ENCODE peak calls at places on chromosomes 1 and 21, in nine cellular contexts. T, S, K, J, Q, R, V, I and A are unnamed samples.

GRCh38 chr21:45880097-45881068 is 101.2 kb upstream of the COL6A1 start:
- DNase-seq in T (peak; percentile 90), S (peak; percentile 66), K (peak; percentile 91), J (peak; percentile 27), Q (peak; percentile 68), R (peak; percentile 65), V (peak; percentile 45), I (no peak), A (peak; percentile 84)

GRCh38 chr1:22551591-22552370 is 11.5 kb upstream of the EPHA8 start:
- DNase-seq in T (no peak), S (no peak), K (no peak), J (no peak), Q (no peak), R (no peak), V (no peak), I (no peak), A (no peak)

GRCh38 chr1:59565611-59566410 is 248.9 kb upstream of the HOOK1 start:
- DNase-seq in T (no peak), S (peak; percentile 38), K (no peak), J (no peak), Q (no peak), R (no peak), V (peak; percentile 77), I (no peak), A (peak; percentile 97)

GRCh38 chr1:208808301-208808700 is 564.1 kb upstream of the PLXNA2 start:
- DNase-seq in T (no peak), S (no peak), K (no peak), J (no peak), Q (no peak), R (no peak), V (no peak), I (no peak), A (no peak)

GRCh38 chr1:22217811-22218460 is 75.0 kb upstream of the WNT4 start:
- DNase-seq in T (peak; percentile 50), S (no peak), K (no peak), J (no peak), Q (no peak), R (no peak), V (no peak), I (no peak), A (no peak)

GRCh38 chr1:40270152-40270834 is 12.3 kb downstream of the ZMPSTE24 start:
- DNase-seq in T (no peak), S (no peak), K (peak; percentile 24), J (no peak), Q (no peak), R (no peak), V (peak; percentile 39), I (peak; percentile 44), A (peak; percentile 49)

GRCh38 chr1:8381618-8382017 is 63.7 kb downstream of the SLC45A1 start:
- DNase-seq in T (no peak), S (no peak), K (no peak), J (no peak), Q (no peak), R (no peak), V (no peak), I (peak; percentile 52), A (peak; percentile 76)

GRCh38 chr1:235067396-235068154 is 61.1 kb downstream of the TOMM20 start:
- DNase-seq in T (no peak), S (peak; percentile 99), K (peak; percentile 98), J (no peak), Q (peak; percentile 90), R (peak; percentile 83), V (peak; percentile 100), I (peak; percentile 96), A (peak; percentile 100)

GRCh38 chr1:201565024-201565730 is 26.2 kb downstream of the NAV1 start:
- DNase-seq in T (peak; percentile 51), S (no peak), K (no peak), J (no peak), Q (no peak), R (no peak), V (no peak), I (no peak), A (no peak)

GRCh38 chr21:33116669-33117267 is 46.8 kb downstream of the OLIG1 start:
- DNase-seq in T (no peak), S (no peak), K (no peak), J (no peak), Q (no peak), R (no peak), V (no peak), I (no peak), A (no peak)

GRCh38 chr1:106022312-106022902 is 1034.1 kb upstream of the PRMT6 start:
- DNase-seq in T (no peak), S (no peak), K (peak; percentile 51), J (peak; percentile 1), Q (no peak), R (no peak), V (no peak), I (no peak), A (peak; percentile 0)

GRCh38 chr1:18139198-18139981 is 31.8 kb downstream of the IGSF21 start:
- DNase-seq in T (peak; percentile 6), S (no peak), K (no peak), J (no peak), Q (no peak), R (no peak), V (no peak), I (no peak), A (no peak)
- TF ChIP-seq CTCF in T (no peak), S (no peak), K (no peak), J (no peak), Q (no peak), R (no peak), V (no peak), I (no peak), A (no peak)

GRCh38 chr1:97668945-97669344 is 251.9 kb downstream of the DPYD start:
- DNase-seq in T (no peak), S (peak; percentile 18), K (peak; percentile 64), J (no peak), Q (no peak), R (no peak), V (peak; percentile 64), I (peak; percentile 2), A (peak; percentile 67)
- TF ChIP-seq CTCF in T (no peak), S (no peak), K (peak; percentile 76), J (peak; percentile 8), Q (no peak), R (no peak), V (peak; percentile 31), I (peak; percentile 50), A (peak; percentile 28)

DNA sequence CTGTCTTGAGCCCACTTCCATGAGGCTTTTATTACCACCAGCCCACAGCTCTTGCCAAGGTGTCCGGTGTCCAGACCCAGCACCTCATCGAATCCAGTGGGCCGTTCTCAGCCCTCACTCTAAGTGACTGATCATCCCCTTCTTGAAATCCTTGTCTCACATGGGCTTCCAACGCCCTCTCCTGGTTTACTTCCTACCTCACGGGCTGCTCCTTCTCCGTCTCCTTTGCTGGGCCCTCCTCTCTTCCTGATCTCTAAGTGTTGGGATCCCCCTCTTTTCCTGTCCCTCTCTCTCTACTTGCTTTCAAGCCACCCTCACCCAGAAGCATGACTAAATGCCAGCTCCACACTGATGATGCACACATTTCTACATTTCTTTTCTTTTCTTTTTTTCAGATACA is 9.0 kb upstream of the RHBG start:
- DNase-seq in T (peak; percentile 36), S (no peak), K (peak; percentile 51), J (no peak), Q (no peak), R (no peak), V (no peak), I (no peak), A (peak; percentile 74)
- TF ChIP-seq CTCF in T (no peak), S (peak; percentile 16), K (peak; percentile 58), J (peak; percentile 18), Q (no peak), R (no peak), V (peak; percentile 21), I (peak; percentile 37), A (peak; percentile 68)

GRCh38 chr1:110465038-110465813 is 14.3 kb downstream of the PROK1 start:
- DNase-seq in T (peak; percentile 59), S (no peak), K (peak; percentile 65), J (no peak), Q (no peak), R (no peak), V (no peak), I (no peak), A (no peak)

GRCh38 chr1:110463695-110464094 is 12.7 kb downstream of the PROK1 start:
- DNase-seq in T (peak; percentile 29), S (no peak), K (peak; percentile 36), J (no peak), Q (no peak), R (no peak), V (peak; percentile 23), I (no peak), A (peak; percentile 56)

GRCh38 chr1:110462093-110462492 is 11.1 kb downstream of the PROK1 start:
- DNase-seq in T (no peak), S (no peak), K (no peak), J (no peak), Q (no peak), R (no peak), V (no peak), I (no peak), A (no peak)

GRCh38 chr1:110464340-110464739 is 13.4 kb downstream of the PROK1 start:
- DNase-seq in T (peak; percentile 11), S (no peak), K (peak; percentile 79), J (no peak), Q (no peak), R (no peak), V (peak; percentile 76), I (no peak), A (peak; percentile 67)

DNA sequence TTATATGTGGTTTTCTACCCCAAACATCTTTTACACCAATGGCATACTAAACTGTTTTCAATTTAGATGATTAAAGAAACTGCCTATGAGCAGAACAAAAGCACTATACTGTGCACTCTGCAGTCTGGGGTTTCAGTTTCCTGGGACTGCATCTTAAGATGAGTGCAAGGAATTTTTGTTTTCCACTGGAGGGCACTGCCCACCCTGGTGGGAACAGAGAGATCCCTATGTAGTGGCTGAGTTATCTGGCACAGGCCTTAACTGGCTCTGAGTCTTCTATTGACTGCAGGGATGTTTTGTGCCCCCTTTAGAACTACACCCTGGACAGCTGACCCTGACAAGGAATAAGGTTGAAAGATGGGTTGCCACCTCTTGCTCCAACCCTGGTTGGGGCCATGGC is 12.0 kb downstream of the PROK1 start:
- DNase-seq in T (peak; percentile 18), S (no peak), K (peak; percentile 19), J (no peak), Q (no peak), R (no peak), V (no peak), I (no peak), A (peak; percentile 17)
- TF ChIP-seq CTCF in T (no peak), S (no peak), K (peak; percentile 47), J (no peak), Q (no peak), R (no peak), V (peak; percentile 11), I (peak; percentile 12), A (no peak)

DNA sequence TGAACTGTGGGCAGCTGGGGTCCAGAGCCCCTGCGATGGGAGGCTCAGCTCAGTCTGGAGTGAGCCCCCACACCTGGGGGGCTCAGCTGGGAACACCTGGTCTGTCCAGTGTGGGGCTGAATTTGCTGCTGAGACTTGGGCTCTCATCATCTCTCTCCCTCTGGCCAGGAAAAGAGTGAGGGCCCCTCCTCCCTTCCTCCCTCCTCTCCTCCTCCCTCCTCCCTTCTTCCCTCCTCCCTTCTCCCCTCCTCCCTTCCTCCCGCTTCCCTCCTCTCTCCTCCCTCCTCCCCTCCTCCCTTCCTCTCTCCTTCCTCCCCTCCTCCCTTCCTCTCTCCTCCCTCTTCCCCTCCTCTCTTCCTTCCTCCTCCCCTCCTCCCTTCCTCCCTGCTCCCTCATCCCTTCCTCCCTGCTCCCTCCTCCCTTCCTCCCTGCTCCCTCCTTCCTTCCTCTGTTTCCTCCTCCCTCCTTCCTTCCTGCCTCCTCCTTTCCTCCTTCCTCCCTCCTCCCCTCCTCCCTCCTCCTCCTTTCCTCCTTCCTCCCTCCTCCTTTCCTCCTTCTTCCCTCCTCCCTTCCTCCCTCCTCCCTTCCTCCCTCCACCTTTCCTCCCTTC is 23.5 kb upstream of the PEX10 start:
- DNase-seq in T (no peak), S (no peak), K (no peak), J (no peak), Q (no peak), R (no peak), V (no peak), I (no peak), A (no peak)
- TF ChIP-seq CTCF in T (no peak), S (no peak), K (no peak), J (no peak), Q (no peak), R (no peak), V (no peak), I (no peak), A (no peak)